ENCODE peak calls at places on chromosomes 16 and 17, in eight cellular contexts. Z, G, N, V, D, T, C and F are unnamed samples.

GRCh38 chr17:81170727-81171494 is 4.9 kb upstream of the AATK start:
- DNase-seq in T (no peak), G (no peak), C (no peak), N (no peak), Z (no peak), V (no peak), D (no peak), F (no peak)

GRCh38 chr17:72719582-72720493 is 372.6 kb downstream of the SLC39A11 start:
- DNase-seq in V (no peak), G (no peak), D (peak; percentile 76), N (no peak), C (no peak), Z (no peak), T (peak; percentile 87), F (no peak)

GRCh38 chr17:31736855-31737625 is 122.0 kb downstream of the COPRS start:
- DNase-seq in V (no peak), C (no peak), N (no peak), G (no peak), Z (no peak), D (no peak), T (no peak), F (no peak)

GRCh38 chr16:57092786-57093301 is 461 bp downstream of the CPNE2 start:
- DNase-seq in G (peak; percentile 65), V (peak; percentile 68), N (peak; percentile 62), D (peak; percentile 92), T (peak; percentile 72), Z (peak; percentile 75), C (peak; percentile 34), F (peak; percentile 46)

GRCh38 chr17:61407211-61407911 is 7.7 kb downstream of the TBX2 start:
- DNase-seq in N (no peak), G (peak; percentile 13), V (no peak), Z (no peak), T (no peak), D (peak; percentile 48), C (no peak), F (no peak)

GRCh38 chr17:17567631-17568030 is 23.9 kb downstream of the PEMT start:
- DNase-seq in T (no peak), Z (peak; percentile 77), N (no peak), C (peak; percentile 92), G (peak; percentile 74), V (peak; percentile 81), D (no peak), F (peak; percentile 89)

GRCh38 chr17:68238894-68239293 is 8.9 kb upstream of the AMZ2 start:
- DNase-seq in Z (no peak), N (no peak), G (no peak), C (no peak), V (no peak), D (no peak), T (no peak), F (peak; percentile 22)

GRCh38 chr17:956905-957304 is 22.7 kb downstream of the NXN start:
- DNase-seq in Z (no peak), D (peak; percentile 10), N (peak; percentile 69), C (no peak), G (no peak), T (no peak), V (peak; percentile 2), F (no peak)

GRCh38 chr16:85150331-85150940 is 38.2 kb upstream of the CIBAR2 start:
- DNase-seq in G (no peak), D (no peak), T (no peak), N (no peak), Z (no peak), V (no peak), C (no peak), F (no peak)

GRCh38 chr16:29809850-29810698 is 1.9 kb upstream of the PRRT2 start:
- DNase-seq in T (peak; percentile 85), V (no peak), Z (peak; percentile 54), G (peak; percentile 58), C (no peak), N (no peak), D (peak; percentile 84), F (no peak)

DNA sequence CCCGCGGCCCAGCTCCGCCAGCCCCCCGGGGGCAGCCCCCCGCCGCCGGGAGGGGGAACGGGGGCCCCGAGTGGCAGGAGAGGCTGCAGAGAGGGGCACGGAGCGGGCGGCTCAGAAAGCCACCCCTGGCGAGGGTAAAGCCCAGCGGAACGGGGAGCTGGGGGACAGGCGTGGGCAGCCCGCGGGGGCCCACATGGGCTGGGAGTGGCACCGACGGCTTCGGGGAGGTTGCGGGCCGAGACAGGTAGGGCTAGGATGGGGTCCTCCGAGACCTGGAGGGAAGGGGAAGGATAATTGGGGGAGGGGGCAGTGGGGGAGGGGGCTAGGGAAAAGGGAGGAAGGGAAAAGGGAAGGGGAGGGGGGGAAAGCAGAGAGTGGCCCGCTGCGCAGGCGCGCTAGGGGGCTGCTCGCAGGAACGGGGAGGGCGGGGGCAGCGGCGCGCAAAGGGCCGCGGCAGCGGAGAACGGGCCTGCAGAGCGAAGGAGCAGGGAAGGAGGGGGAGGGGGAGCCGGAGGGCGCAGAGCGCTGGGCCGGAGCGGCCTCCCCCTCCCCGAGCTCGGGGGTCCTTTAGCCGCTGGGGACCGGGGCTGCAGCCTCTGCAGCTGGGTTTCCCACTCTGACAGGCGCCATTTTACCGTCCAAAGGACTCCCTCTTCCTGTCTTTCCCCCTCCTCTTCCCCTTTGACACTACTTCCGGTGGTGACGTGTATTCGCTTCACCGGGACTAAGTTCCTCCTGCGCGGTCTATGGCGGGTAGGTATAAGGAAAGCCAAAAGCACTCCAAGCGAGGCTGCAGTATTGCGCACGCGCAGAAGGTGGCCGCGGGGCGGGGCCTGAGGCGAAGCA is at the start of gene CTDNEP1:
- DNase-seq in D (peak; percentile 99), V (peak; percentile 99), N (peak; percentile 99), T (peak; percentile 96), Z (peak; percentile 99), G (peak; percentile 99), C (peak; percentile 99), F (peak; percentile 98)
- TF ChIP-seq POLR2A in D (peak; percentile 16), V (peak; percentile 75), N (peak; percentile 60), T (no peak), Z (no peak), G (peak; percentile 37), C (peak; percentile 61), F (peak; percentile 83)

GRCh38 chr16:2160915-2161551 is 5.5 kb downstream of the TRAF7 start:
- DNase-seq in V (no peak), C (no peak), T (no peak), D (no peak), G (no peak), N (no peak), Z (no peak), F (peak; percentile 20)

GRCh38 chr16:2157480-2158261 is 2.1 kb downstream of the TRAF7 start:
- DNase-seq in C (no peak), N (no peak), Z (no peak), V (peak; percentile 83), T (no peak), G (no peak), D (no peak), F (no peak)

GRCh38 chr16:2156849-2157224 is 1.3 kb downstream of the TRAF7 start:
- DNase-seq in N (no peak), G (no peak), D (no peak), V (no peak), T (no peak), C (no peak), Z (no peak), F (no peak)

GRCh38 chr16:2158262-2158638 is 2.7 kb downstream of the TRAF7 start:
- DNase-seq in D (no peak), N (no peak), C (no peak), T (no peak), Z (no peak), G (no peak), V (no peak), F (no peak)

DNA sequence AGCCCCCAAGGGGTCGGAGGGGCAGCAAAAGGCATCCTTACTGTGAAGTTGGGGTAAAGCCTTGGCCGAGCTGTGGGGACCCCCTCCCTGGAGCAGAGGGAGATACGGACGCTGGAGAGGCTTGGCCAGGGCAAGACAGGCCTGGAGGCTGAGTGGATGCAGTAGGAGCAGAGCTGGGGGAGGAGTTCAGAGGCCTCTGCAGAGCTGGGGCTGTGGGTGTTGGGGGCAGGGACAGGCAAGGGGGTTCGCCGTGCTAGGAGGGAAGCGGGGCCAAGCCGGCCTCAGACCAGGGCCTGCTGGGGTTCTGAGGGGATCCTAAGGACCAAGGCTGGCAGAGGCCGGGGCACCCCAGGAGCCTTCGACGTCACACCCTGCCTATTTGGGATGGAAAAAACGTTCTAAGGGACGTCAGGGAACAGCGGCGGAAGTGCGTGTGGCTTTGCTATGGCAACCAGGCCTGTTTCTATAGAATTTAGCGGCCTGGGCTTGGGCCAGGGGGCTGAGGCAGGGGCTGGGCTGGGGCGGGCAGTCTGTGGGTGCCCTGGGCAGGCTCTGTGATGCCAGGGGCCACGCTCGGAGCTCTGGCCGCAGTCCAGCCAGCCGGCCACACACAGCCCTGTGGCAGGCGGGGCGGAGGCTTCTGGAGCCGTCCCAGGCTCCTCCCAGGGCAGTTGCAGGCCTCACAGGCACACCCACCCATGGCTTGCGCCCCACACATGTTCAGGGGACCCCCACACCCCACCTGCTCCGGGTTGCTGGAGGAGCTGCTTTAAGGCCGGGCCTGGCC is 3.7 kb downstream of the TRAF7 start:
- DNase-seq in V (peak; percentile 78), Z (no peak), C (no peak), N (no peak), G (peak; percentile 63), T (no peak), D (no peak), F (no peak)
- TF ChIP-seq POLR2A in V (no peak), Z (no peak), C (no peak), N (no peak), G (no peak), T (no peak), D (no peak), F (no peak)

DNA sequence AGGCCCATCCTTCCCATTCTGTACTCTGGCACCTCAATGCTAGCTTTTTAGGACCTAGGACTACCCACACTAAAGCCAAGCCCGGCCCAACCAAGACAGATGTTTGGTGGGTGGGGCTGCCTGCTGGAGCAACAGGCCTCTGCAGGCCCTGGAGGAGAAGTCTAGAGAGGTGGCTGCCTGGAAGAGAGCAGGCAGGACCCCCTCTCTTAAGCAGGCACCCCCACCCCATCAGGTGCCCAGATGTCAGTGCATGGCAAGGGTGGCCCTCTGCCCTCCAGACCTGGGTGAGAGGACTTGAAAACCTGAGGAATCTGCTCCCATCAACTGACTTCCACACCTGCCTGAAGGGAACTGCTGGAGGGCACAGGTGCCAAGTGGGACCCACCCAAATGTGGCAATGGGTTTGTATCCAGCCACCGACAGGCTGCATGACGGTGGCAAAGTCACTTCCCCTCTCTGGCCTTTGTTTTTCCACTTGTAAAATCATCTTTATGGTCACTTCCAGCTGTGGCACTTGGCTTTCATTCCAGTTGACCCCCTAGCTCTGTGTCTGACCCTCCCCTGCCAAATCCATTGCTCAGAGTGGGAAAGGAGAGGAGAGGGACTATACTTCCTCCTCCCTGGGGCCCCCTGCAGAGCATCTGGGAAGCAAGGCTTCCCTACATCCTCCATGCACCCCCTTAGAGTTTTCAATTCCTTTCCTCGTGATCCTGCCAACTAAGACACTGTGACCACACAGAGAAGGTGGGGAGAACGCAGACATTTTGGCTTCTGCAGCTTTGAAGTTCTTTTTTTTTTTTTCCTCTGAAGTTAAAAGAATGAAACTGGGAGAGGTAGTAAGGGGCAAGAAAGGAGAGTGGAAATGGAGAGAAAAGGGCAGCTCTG is 1.6 kb upstream of the STAT5A start:
- DNase-seq in N (no peak), G (peak; percentile 40), C (no peak), D (peak; percentile 73), T (peak; percentile 40), V (no peak), Z (no peak), F (no peak)
- TF ChIP-seq POLR2A in N (no peak), G (no peak), C (no peak), D (no peak), T (no peak), V (no peak), Z (no peak), F (no peak)

DNA sequence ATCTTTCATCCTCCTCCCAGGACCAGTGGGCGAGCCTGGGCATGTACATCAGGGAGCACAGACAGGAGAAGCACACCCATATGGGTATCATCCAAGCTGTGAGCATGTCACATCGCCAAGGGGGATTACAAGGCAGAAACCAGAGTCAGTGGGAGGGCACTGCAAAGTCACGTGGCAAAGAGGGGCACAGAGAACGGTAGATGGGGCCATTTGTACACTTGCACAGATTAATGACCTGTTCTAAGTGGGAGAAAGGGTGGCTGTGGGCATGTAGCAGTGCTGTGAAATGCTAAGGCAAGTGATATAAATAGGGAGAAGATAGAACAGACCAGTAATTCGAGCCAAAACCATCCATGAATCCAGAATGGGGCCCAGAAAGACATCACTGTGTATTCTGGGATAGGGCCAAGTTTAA is 265.0 kb downstream of the CPPED1 start:
- DNase-seq in N (no peak), D (no peak), Z (no peak), G (no peak), V (no peak), C (no peak), T (no peak), F (no peak)
- TF ChIP-seq POLR2A in N (no peak), D (no peak), Z (no peak), G (no peak), V (no peak), C (no peak), T (no peak), F (no peak)